ENCODE peak calls at places on chromosomes 5 and 9, in six cellular contexts. J is esophagus muscularis mucosa, V is Peyer's patch, O is cardiac muscle cell, F is H1, B is astrocyte. S is an unnamed sample. For H3K4me1, the result is how much of the 10 kb centered on the place peaks cover.

GRCh38 chr9:104075801-104076753 is 18.0 kb upstream of the SMC2 start:
- DNase-seq in J (no peak), V (no peak), O (no peak), F (no peak), B (peak), S (peak)

GRCh38 chr5:116881921-116882531 is 307.4 kb upstream of the SEMA6A start:
- DNase-seq in J (no peak), V (no peak), O (peak), F (no peak), B (no peak), S (no peak)

GRCh38 chr5:95995947-95996489 is 34.4 kb upstream of the ELL2 start:
- DNase-seq in J (no peak), V (no peak), O (no peak), F (no peak), B (no peak), S (no peak)

GRCh38 chr9:89358376-89358775 is 40.1 kb downstream of the SECISBP2 start:
- DNase-seq in J (no peak), V (no peak), O (no peak), F (no peak), B (no peak), S (no peak)

GRCh38 chr5:56910123-56910951 is 941 bp downstream of the SETD9 start:
- DNase-seq in J (no peak), V (peak), O (no peak), F (no peak), B (peak), S (no peak)

GRCh38 chr9:9855503-9856078 is 757.2 kb downstream of the PTPRD start:
- DNase-seq in J (no peak), V (no peak), O (no peak), F (no peak), B (no peak), S (no peak)

GRCh38 chr5:41356746-41357145 is 143.4 kb upstream of the C6 start:
- DNase-seq in J (no peak), V (no peak), O (no peak), F (no peak), B (no peak), S (no peak)

GRCh38 chr5:180424094-180424493 is 70.1 kb upstream of the CNOT6 start:
- DNase-seq in J (no peak), V (no peak), O (no peak), F (no peak), B (no peak), S (no peak)

GRCh38 chr9:105413486-105414068 is 34.3 kb upstream of the FSD1L start:
- DNase-seq in J (no peak), V (no peak), O (peak), F (no peak), B (peak), S (no peak)

GRCh38 chr9:72615931-72616330 is 94.5 kb downstream of the TMC1 start:
- DNase-seq in J (peak), V (no peak), O (no peak), F (no peak), B (no peak), S (peak)

GRCh38 chr5:174419523-174420132 is 304.8 kb upstream of the MSX2 start:
- DNase-seq in J (peak), V (peak), O (peak), F (peak), B (peak), S (peak)

GRCh38 chr5:170885779-170886178 is 24.0 kb downstream of the RANBP17 start:
- DNase-seq in J (no peak), V (no peak), O (no peak), F (no peak), B (no peak), S (no peak)

GRCh38 chr5:82221020-82221419 is 57.1 kb downstream of the RPS23 start:
- DNase-seq in J (no peak), V (no peak), O (no peak), F (no peak), B (no peak), S (no peak)

DNA sequence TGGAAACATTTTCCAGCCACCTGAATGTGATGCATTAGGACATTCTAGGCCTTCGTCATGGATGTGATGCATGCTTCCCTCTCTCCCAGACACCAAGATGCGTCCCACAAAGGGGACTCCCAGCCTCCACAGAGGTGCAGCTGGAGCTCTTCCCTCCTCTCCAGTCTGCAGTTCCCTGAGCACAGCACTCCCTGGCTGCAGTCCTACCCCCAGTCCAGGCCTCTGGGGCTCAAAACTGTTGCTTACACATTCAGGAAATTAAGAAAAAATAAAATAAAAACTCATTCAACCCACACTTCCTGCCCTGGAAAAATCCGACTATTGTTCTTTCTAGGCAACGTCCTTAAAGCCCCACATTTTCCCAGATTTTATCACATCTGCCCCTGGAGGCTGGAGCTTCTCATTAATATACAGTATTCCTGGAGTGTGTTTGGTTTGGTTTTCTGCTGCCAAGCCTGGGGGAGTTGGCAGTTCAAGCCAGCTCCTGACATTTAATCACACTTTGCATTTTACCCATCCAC is 78.4 kb upstream of the ICE1 start:
- DNase-seq in J (no peak), V (no peak), O (no peak), F (no peak), B (peak), S (no peak)
- H3K4me1 ChIP-seq in J (under half), V (under half), O (under half), F (under half), B (under half), S (under half)

DNA sequence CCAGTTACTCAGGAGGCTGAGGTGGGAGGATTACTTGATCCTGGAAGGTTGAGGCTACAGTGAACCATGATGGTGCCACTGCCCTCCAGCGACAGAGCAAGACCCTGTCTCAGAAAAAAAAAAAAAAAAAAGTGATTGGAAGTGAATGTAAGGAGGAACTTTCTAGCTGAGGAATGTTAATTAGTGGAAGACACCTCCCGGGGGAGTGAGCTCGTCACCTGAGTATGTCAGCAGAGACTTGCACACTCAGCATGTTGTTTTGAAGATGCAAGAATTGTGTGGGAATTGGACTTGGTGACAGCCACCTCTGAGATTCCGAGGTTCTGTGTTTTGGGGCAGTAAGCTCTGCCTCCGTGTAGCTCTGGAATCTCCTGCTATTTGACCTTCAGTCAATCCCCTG is 3.6 kb downstream of the SYNPO start:
- DNase-seq in J (no peak), V (peak), O (no peak), F (no peak), B (no peak), S (no peak)
- H3K27ac ChIP-seq in J (peak), V (peak), O (peak), F (no peak), B (no peak), S (no peak)

GRCh38 chr5:150651924-150652688 is 8.9 kb upstream of the MYOZ3 start:
- DNase-seq in J (no peak), V (no peak), O (no peak), F (no peak), B (no peak), S (no peak)

GRCh38 chr5:150653762-150654158 is 7.3 kb upstream of the MYOZ3 start:
- DNase-seq in J (no peak), V (no peak), O (no peak), F (no peak), B (no peak), S (no peak)

GRCh38 chr5:150655221-150655620 is 5.8 kb upstream of the MYOZ3 start:
- DNase-seq in J (no peak), V (peak), O (no peak), F (no peak), B (no peak), S (no peak)

GRCh38 chr5:150653145-150653761 is 7.8 kb upstream of the MYOZ3 start:
- DNase-seq in J (no peak), V (no peak), O (no peak), F (no peak), B (peak), S (no peak)

GRCh38 chr5:150654181-150654580 is 6.9 kb upstream of the MYOZ3 start:
- DNase-seq in J (no peak), V (no peak), O (no peak), F (no peak), B (no peak), S (no peak)
- H3K4me1 ChIP-seq in J (half or more), V (under half), O (under half), F (under half), B (under half), S (under half)

DNA sequence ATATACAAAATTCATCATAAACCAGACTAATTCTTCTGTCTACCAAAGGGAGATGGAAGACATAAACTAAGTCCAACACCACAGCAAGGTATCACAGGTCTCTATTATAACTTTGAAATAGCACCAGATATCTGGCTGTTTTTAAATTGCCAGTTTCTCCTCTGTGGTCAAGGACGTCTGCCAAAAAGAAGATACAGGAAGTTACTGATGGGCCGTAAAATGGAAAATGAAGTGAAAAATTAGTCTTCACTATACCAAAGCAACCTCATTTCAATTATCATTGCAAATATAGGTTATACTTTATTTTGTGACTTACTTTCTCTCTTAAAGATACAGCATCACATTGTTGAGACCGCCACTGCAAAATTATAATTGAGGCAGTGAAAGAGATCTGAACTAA is 225.5 kb downstream of the NDUFS4 start:
- DNase-seq in J (peak), V (no peak), O (no peak), F (no peak), B (no peak), S (no peak)
- H3K27ac ChIP-seq in J (no peak), V (no peak), O (no peak), F (no peak), B (no peak), S (no peak)

GRCh38 chr5:172774561-172775271 is 3.7 kb upstream of the DUSP1 start:
- DNase-seq in J (no peak), V (no peak), O (no peak), F (no peak), B (no peak), S (no peak)
- H3K4me1 ChIP-seq in J (under half), V (half or more), O (under half), F (under half), B (under half), S (under half)

GRCh38 chr9:94928696-94929372 is 202.3 kb downstream of the AOPEP start:
- DNase-seq in J (no peak), V (no peak), O (no peak), F (no peak), B (peak), S (no peak)

GRCh38 chr9:94931036-94931633 is 204.6 kb downstream of the AOPEP start:
- DNase-seq in J (no peak), V (no peak), O (no peak), F (no peak), B (no peak), S (no peak)

GRCh38 chr9:94928271-94928670 is 201.8 kb downstream of the AOPEP start:
- DNase-seq in J (no peak), V (no peak), O (no peak), F (no peak), B (no peak), S (no peak)

GRCh38 chr9:94927762-94928158 is 201.3 kb downstream of the AOPEP start:
- DNase-seq in J (no peak), V (no peak), O (no peak), F (no peak), B (no peak), S (no peak)

DNA sequence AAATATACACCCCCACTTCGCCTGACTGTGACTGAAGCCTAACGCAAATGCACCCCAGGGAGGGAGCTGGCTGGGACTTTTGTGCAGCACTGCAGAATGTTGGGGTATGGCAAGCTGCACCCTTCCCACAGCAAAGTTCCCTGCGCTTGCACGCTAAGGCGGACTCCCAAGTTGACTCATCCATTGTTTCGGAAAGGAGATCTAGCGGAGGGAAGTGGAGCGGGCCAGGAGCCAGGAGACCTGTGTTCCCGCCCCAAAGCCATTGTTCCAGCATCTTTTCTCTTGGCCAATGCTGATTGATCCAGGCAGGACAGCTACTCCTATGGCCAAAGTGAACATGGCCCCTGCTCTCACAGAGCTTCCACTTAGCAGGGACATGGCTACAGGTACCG is 202.9 kb downstream of the AOPEP start:
- DNase-seq in J (no peak), V (no peak), O (no peak), F (no peak), B (peak), S (no peak)
- H3K27ac ChIP-seq in J (peak), V (no peak), O (no peak), F (no peak), B (peak), S (peak)

GRCh38 chr9:4293293-4293931 is 6.5 kb downstream of the GLIS3 start:
- DNase-seq in J (peak), V (no peak), O (no peak), F (no peak), B (peak), S (peak)
- H3K4me1 ChIP-seq in J (under half), V (under half), O (under half), F (under half), B (half or more), S (under half)

GRCh38 chr9:18798106-18798505 is 234.9 kb downstream of the SAXO1 start:
- DNase-seq in J (peak), V (no peak), O (no peak), F (no peak), B (no peak), S (no peak)
- H3K27ac ChIP-seq in J (no peak), V (no peak), O (no peak), F (no peak), B (no peak), S (no peak)

DNA sequence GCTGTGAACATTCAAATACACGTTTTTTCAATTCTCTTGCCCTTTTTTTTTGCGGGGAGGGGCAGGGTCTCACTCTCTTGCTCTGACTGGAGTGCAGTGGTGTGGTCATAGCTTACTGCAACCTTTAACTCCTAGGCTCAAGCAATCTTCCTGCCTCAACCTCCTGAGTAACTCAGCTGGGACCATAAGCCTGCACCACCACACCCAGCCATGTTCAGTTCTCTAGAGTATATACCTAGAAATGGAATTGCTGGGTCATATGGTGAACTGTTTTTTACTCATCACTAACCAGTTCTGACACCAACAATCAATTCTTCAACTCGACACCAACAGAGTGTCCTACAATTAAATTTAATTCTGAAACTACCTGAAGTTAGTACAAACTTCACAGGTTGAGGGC is 85.5 kb upstream of the ZNF169 start:
- DNase-seq in J (no peak), V (no peak), O (no peak), F (no peak), B (no peak), S (no peak)
- H3K4me1 ChIP-seq in J (half or more), V (half or more), O (under half), F (under half), B (under half), S (under half)